ENCODE peak calls at places on chromosome 18, in four cellular contexts. Q is HT-29, R is EL, G is BJ. J is an unnamed sample.
A peak's percentile ranks its signal among the peaks of the same experiment; 100 is the strongest.

GRCh38 chr18:75581336-75582121 is 154.0 kb upstream of the SMIM21 start:
- DNase-seq in Q (no peak), R (no peak), G (peak; percentile 1), J (no peak)

GRCh38 chr18:63320690-63321265 is 1.2 kb upstream of the BCL2 start:
- DNase-seq in Q (peak; percentile 11), R (peak; percentile 29), G (no peak), J (peak; percentile 48)

GRCh38 chr18:5759169-5759568 is 136.2 kb downstream of the TMEM200C start:
- DNase-seq in Q (no peak), R (no peak), G (no peak), J (peak; percentile 21)

GRCh38 chr18:41504316-41504715 is 450.7 kb upstream of the PIK3C3 start:
- DNase-seq in Q (no peak), R (no peak), G (peak; percentile 4), J (no peak)

GRCh38 chr18:77700051-77700450 is 450.4 kb downstream of the GALR1 start:
- DNase-seq in Q (no peak), R (no peak), G (no peak), J (no peak)

GRCh38 chr18:711693-712400 is 583 bp downstream of the ENOSF1 start:
- DNase-seq in Q (peak; percentile 85), R (peak; percentile 79), G (peak; percentile 52), J (peak; percentile 84)

GRCh38 chr18:68428666-68429065 is 286.2 kb downstream of the TMX3 start:
- DNase-seq in Q (no peak), R (no peak), G (no peak), J (no peak)

GRCh38 chr18:80143876-80144275 is 34.8 kb downstream of the ADNP2 start:
- DNase-seq in Q (no peak), R (peak; percentile 34), G (no peak), J (no peak)

GRCh38 chr18:13611616-13612110 is 114.7 kb downstream of the FAM210A start:
- DNase-seq in Q (no peak), R (peak; percentile 30), G (no peak), J (peak; percentile 8)

GRCh38 chr18:51110073-51110797 is 80.2 kb downstream of the SMAD4 start:
- DNase-seq in Q (peak; percentile 26), R (peak; percentile 47), G (no peak), J (peak; percentile 39)

GRCh38 chr18:25805323-25805722 is 285.1 kb downstream of the SS18 start:
- DNase-seq in Q (no peak), R (peak; percentile 83), G (peak; percentile 97), J (no peak)

GRCh38 chr18:55821219-55821618 is 233.2 kb upstream of the TCF4 start:
- DNase-seq in Q (no peak), R (peak; percentile 57), G (no peak), J (no peak)

GRCh38 chr18:27599202-27599829 is 414.2 kb upstream of the CHST9 start:
- DNase-seq in Q (peak; percentile 51), R (peak; percentile 44), G (no peak), J (peak; percentile 57)

GRCh38 chr18:57353940-57354461 is 1.6 kb downstream of the ST8SIA3 start:
- DNase-seq in Q (no peak), R (peak; percentile 11), G (no peak), J (peak; percentile 23)

GRCh38 chr18:25921677-25922421 is 168.6 kb downstream of the SS18 start:
- DNase-seq in Q (peak; percentile 16), R (peak; percentile 37), G (no peak), J (peak; percentile 42)

GRCh38 chr18:57737661-57738060 is 65.5 kb downstream of the ATP8B1 start:
- DNase-seq in Q (peak; percentile 76), R (peak; percentile 92), G (peak; percentile 89), J (no peak)

GRCh38 chr18:58843662-58844035 is 21.0 kb upstream of the ZNF532 start:
- DNase-seq in Q (no peak), R (no peak), G (no peak), J (no peak)

GRCh38 chr18:7872569-7872968 is 305.5 kb downstream of the PTPRM start:
- DNase-seq in Q (peak; percentile 45), R (peak; percentile 74), G (peak; percentile 19), J (peak; percentile 73)

GRCh38 chr18:36692909-36693308 is 135.9 kb downstream of the TPGS2 start:
- DNase-seq in Q (no peak), R (peak; percentile 65), G (no peak), J (no peak)

GRCh38 chr18:3425450-3425849 is 24.5 kb upstream of the TGIF1 start:
- DNase-seq in Q (no peak), R (no peak), G (no peak), J (no peak)

GRCh38 chr18:75439356-75439755 is 11.9 kb upstream of the SMIM21 start:
- DNase-seq in Q (no peak), R (no peak), G (no peak), J (no peak)

GRCh38 chr18:37429768-37430167 is 135.8 kb downstream of the CELF4 start:
- DNase-seq in Q (no peak), R (no peak), G (no peak), J (no peak)

GRCh38 chr18:55421612-55422381 is 166.2 kb downstream of the TCF4 start:
- DNase-seq in Q (no peak), R (peak; percentile 71), G (no peak), J (no peak)

GRCh38 chr18:1539276-1539675 is 634.6 kb downstream of the ADCYAP1 start:
- DNase-seq in Q (no peak), R (no peak), G (no peak), J (no peak)

GRCh38 chr18:4203525-4203924 is 251.6 kb downstream of the DLGAP1 start:
- DNase-seq in Q (no peak), R (no peak), G (no peak), J (no peak)

GRCh38 chr18:35296079-35296478 is 6.0 kb upstream of the ZSCAN30 start:
- DNase-seq in Q (no peak), R (no peak), G (no peak), J (no peak)

GRCh38 chr18:37920865-37921264 is 355.3 kb upstream of the CELF4 start:
- DNase-seq in Q (no peak), R (no peak), G (no peak), J (no peak)

GRCh38 chr18:22283397-22283796 is 114.0 kb downstream of the GATA6 start:
- DNase-seq in Q (no peak), R (peak; percentile 29), G (no peak), J (peak; percentile 16)

GRCh38 chr18:35436076-35436649 is 59.0 kb upstream of the ZNF396 start:
- DNase-seq in Q (no peak), R (peak; percentile 70), G (no peak), J (no peak)

GRCh38 chr18:55264108-55264507 is 304.8 kb upstream of the CCDC68 start:
- DNase-seq in Q (peak; percentile 34), R (no peak), G (no peak), J (no peak)

GRCh38 chr18:9047715-9048114 is 54.8 kb upstream of the NDUFV2 start:
- DNase-seq in Q (no peak), R (no peak), G (no peak), J (no peak)

GRCh38 chr18:31424383-31424988 is 23.1 kb upstream of the DSG3 start:
- DNase-seq in Q (peak; percentile 58), R (no peak), G (no peak), J (peak; percentile 33)

GRCh38 chr18:58615150-58616132 is 13.4 kb downstream of the ALPK2 start:
- DNase-seq in Q (no peak), R (no peak), G (no peak), J (peak; percentile 72)

GRCh38 chr18:31863103-31863502 is 79.8 kb downstream of the TRAPPC8 start:
- DNase-seq in Q (no peak), R (no peak), G (no peak), J (no peak)

GRCh38 chr18:54775686-54776085 is 52.6 kb upstream of the RAB27B start:
- DNase-seq in Q (peak; percentile 55), R (peak; percentile 86), G (no peak), J (no peak)

GRCh38 chr18:34242739-34243138 is 18.0 kb upstream of the NOL4 start:
- DNase-seq in Q (no peak), R (no peak), G (no peak), J (no peak)

GRCh38 chr18:10025756-10026290 is 112.0 kb downstream of the VAPA start:
- DNase-seq in Q (no peak), R (no peak), G (no peak), J (no peak)